ENCODE peak calls at places on chromosomes 11 and 22, in six cellular contexts. R is neuronal stem cell, E is GM23248, H is IMR-90, O is fibroblast of lung, T is K562. X is an unnamed sample. For H3K4me1 and H3K9me3, the result is how much of the 10 kb centered on the place peaks cover.

GRCh38 chr22:21055880-21056319 is 10.2 kb downstream of the LRRC74B start:
- DNase-seq in E (no peak), T (peak), O (no peak), H (no peak), R (no peak), X (peak)

GRCh38 chr11:2462986-2463765 is 18.4 kb downstream of the KCNQ1 start:
- DNase-seq in T (no peak), O (no peak), R (no peak), H (no peak), E (no peak), X (peak)

GRCh38 chr22:26466196-26466595 is 17.4 kb downstream of the HPS4 start:
- DNase-seq in R (no peak), H (no peak), O (no peak), E (peak), T (no peak), X (no peak)

GRCh38 chr11:20113147-20113435 is 47.2 kb downstream of the DBX1 start:
- DNase-seq in R (no peak), O (no peak), H (no peak), E (no peak), T (no peak), X (no peak)

GRCh38 chr22:44597616-44598015 is 99.6 kb upstream of the RTL6 start:
- DNase-seq in R (no peak), H (peak), O (no peak), E (peak), T (no peak), X (no peak)

GRCh38 chr22:24810043-24810749 is 4.2 kb downstream of the SGSM1 start:
- DNase-seq in E (peak), T (no peak), O (no peak), H (no peak), R (peak), X (peak)

GRCh38 chr11:62324738-62325556 is 12.3 kb upstream of the ASRGL1 start:
- DNase-seq in H (peak), T (peak), E (peak), O (peak), R (peak), X (peak)

GRCh38 chr11:102279641-102280170 is 37.6 kb upstream of the BIRC3 start:
- DNase-seq in R (no peak), H (peak), O (peak), T (no peak), E (peak), X (no peak)

GRCh38 chr11:61120865-61121831 is 18.9 kb downstream of the CD5 start:
- DNase-seq in R (no peak), E (peak), H (peak), T (no peak), O (peak), X (no peak)

GRCh38 chr11:103358251-103358650 is 249.0 kb downstream of the DYNC2H1 start:
- DNase-seq in E (no peak), O (peak), T (no peak), R (no peak), H (peak), X (no peak)

GRCh38 chr11:1163911-1164735 is 6.4 kb downstream of the MUC5AC start:
- DNase-seq in T (no peak), E (no peak), H (no peak), R (no peak), O (no peak), X (peak)

GRCh38 chr11:36149538-36150242 is 139.5 kb downstream of the COMMD9 start:
- DNase-seq in E (peak), T (peak), H (peak), O (peak), R (peak), X (peak)

GRCh38 chr11:36073411-36074203 is 129.7 kb downstream of the LDLRAD3 start:
- DNase-seq in E (peak), H (peak), R (no peak), T (no peak), O (peak), X (no peak)

GRCh38 chr11:73907191-73907590 is 30.4 kb downstream of the PAAF1 start:
- DNase-seq in T (peak), R (no peak), O (no peak), E (peak), H (peak), X (peak)

GRCh38 chr22:47034905-47035419 is 272.5 kb downstream of the TBC1D22A start:
- DNase-seq in H (no peak), T (no peak), E (no peak), R (no peak), O (no peak), X (no peak)

GRCh38 chr22:45096256-45096907 is 67.3 kb upstream of the NUP50 start:
- DNase-seq in O (peak), E (peak), H (peak), T (peak), R (peak), X (peak)

GRCh38 chr11:117226388-117227385 is 5.2 kb downstream of the PCSK7 start:
- DNase-seq in H (peak), O (peak), T (peak), E (peak), R (peak), X (peak)

GRCh38 chr11:64384039-64384737 is 25.2 kb downstream of the RPS6KA4 start:
- DNase-seq in H (no peak), E (no peak), R (no peak), T (no peak), O (no peak), X (no peak)

GRCh38 chr22:46604306-46604690 is 15.9 kb upstream of the GRAMD4 start:
- DNase-seq in T (peak), O (peak), R (no peak), E (no peak), H (peak), X (no peak)

GRCh38 chr11:35287491-35287890 is 131.9 kb downstream of the SLC1A2 start:
- DNase-seq in E (no peak), O (no peak), T (no peak), R (no peak), H (no peak), X (no peak)

GRCh38 chr11:109940816-109941215 is 152.4 kb upstream of the ZC3H12C start:
- DNase-seq in T (peak), H (peak), E (peak), O (peak), R (no peak), X (no peak)

GRCh38 chr11:14904745-14905103 is 12.7 kb upstream of the CYP2R1 start:
- DNase-seq in H (peak), O (peak), T (peak), R (no peak), E (peak), X (peak)

GRCh38 chr22:31253949-31254348 is 38.3 kb downstream of the PIK3IP1 start:
- DNase-seq in H (no peak), O (no peak), E (no peak), R (no peak), T (no peak), X (peak)
- H3K9ac ChIP-seq in H (no peak), O (no peak), E (no peak), R (no peak), T (no peak), X (no peak)

GRCh38 chr11:46346886-46347636 is at the start of gene DGKZ:
- DNase-seq in T (peak), R (peak), O (peak), H (peak), E (peak), X (peak)

GRCh38 chr11:46348566-46348981 is 1.3 kb downstream of the DGKZ start:
- DNase-seq in T (no peak), E (no peak), O (no peak), H (no peak), R (no peak), X (no peak)

GRCh38 chr11:46347637-46348311 is 511 bp downstream of the DGKZ start:
- DNase-seq in H (no peak), O (no peak), R (no peak), E (peak), T (peak), X (peak)

GRCh38 chr11:46350695-46351094 is 3.4 kb downstream of the DGKZ start:
- DNase-seq in E (no peak), O (no peak), R (no peak), T (no peak), H (no peak), X (no peak)

DNA sequence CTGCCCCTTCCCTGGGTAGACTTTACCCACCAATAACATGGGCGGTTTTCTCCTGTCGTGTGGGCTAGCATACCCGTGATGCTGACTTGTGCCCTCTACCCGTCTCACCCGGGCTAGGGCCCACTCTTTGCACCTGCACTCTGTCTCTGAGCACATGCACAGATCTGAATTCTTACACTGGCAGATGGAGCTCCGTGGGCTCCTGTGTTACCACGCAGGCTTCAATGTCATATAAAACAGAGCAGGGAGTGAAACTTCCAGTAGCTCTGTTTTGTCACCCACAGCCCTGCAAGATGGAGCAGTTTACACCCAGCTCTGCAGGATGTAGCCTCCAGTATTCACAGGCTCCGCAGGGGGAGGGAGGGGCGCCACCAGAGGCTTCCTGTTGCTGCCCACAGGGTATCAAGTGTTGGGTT is 1.7 kb downstream of the DGKZ start:
- DNase-seq in R (no peak), O (no peak), H (no peak), E (no peak), T (no peak), X (no peak)
- H3K4me1 ChIP-seq in R (under half), O (under half), H (under half), E (under half), T (half or more), X (under half)

GRCh38 chr11:100810666-100811065 is 123.6 kb downstream of the ARHGAP42 start:
- DNase-seq in O (no peak), H (no peak), T (no peak), E (no peak), R (no peak), X (no peak)

GRCh38 chr11:100808904-100809491 is 121.9 kb downstream of the ARHGAP42 start:
- DNase-seq in T (peak), O (peak), E (peak), H (peak), R (no peak), X (no peak)

GRCh38 chr11:100810146-100810545 is 123.1 kb downstream of the ARHGAP42 start:
- DNase-seq in E (peak), H (peak), R (no peak), T (no peak), O (peak), X (no peak)

GRCh38 chr11:100815787-100816330 is 128.8 kb downstream of the ARHGAP42 start:
- DNase-seq in T (no peak), R (no peak), O (no peak), E (no peak), H (no peak), X (no peak)

DNA sequence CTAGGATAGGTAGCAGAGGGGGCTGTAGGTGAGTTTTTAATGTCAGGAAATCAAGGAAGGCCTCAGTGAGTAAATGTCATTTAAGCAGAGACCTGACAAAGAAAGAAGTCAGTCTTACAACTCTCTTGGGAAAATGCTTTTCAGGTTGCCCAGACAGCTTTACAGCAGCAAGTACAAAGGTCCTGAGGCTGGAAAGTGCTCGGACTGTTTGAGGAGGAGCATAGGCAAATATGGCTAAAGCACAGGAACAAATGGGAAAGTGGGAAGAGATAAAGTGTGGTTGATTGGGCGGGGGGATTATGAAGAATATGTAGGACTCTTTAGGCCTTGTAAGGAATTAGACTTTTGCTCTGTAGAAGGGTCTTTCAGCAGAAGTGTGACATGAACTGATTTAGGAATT is 125.4 kb downstream of the ARHGAP42 start:
- DNase-seq in R (no peak), T (no peak), E (no peak), O (no peak), H (no peak), X (no peak)
- H3K9me3 ChIP-seq in R (under half), T (under half), E (under half), O (under half), H (under half), X (under half)

GRCh38 chr11:21656065-21656464 is 536.8 kb upstream of the ANO5 start:
- DNase-seq in T (no peak), R (no peak), O (no peak), H (no peak), E (no peak), X (no peak)

GRCh38 chr11:21654091-21654490 is 538.8 kb upstream of the ANO5 start:
- DNase-seq in E (no peak), H (no peak), R (peak), O (no peak), T (no peak), X (no peak)

GRCh38 chr11:21658654-21659193 is 534.2 kb upstream of the ANO5 start:
- DNase-seq in T (no peak), R (no peak), H (no peak), E (no peak), O (no peak), X (no peak)

DNA sequence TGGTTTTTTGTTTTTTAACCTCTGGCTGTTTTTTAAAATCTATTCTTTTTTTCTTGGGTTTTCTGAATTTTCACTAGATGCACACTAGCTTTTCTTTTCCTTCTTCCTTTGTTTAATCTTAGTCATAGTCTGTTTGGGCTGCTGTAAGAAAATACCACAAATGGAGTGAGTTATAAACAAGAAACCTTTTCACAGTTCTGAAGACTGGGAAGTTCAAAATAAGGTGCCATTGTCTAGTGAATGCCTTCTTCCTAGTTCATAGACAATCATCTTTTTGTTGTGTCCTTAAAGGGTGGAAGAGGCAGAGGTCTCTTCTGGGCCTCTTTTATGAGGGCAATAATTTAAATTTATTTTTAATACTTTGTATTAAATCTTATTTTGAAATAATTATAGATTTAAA is 532.9 kb upstream of the ANO5 start:
- DNase-seq in O (no peak), H (no peak), T (no peak), E (no peak), R (no peak), X (no peak)
- H3K9ac ChIP-seq in O (no peak), H (no peak), T (no peak), E (no peak), R (no peak), X (no peak)

DNA sequence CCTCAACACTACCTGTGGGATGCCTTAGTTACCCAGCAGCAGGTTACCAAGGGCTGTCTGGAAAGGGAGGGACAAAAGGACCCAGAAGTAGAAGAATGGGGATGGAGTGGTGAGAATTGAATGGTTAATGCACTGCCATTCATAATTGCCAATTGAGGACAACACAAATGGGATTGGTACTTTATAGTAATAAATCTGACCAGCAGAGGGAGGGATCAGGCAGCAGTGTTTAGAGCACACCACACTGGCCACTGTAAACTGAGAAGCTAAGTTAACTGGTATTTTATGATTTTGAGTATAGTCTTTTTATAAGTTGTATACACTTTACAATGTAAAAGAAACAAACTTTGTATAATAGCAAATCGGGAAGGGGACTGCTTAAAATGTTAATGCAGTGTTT is 10.7 kb downstream of the TBRG1 start:
- DNase-seq in R (no peak), E (peak), O (no peak), H (peak), T (peak), X (no peak)
- H3K4me1 ChIP-seq in R (under half), E (under half), O (under half), H (under half), T (under half), X (under half)

GRCh38 chr22:48557473-48557872 is 1270.2 kb downstream of the BRD1 start:
- DNase-seq in E (no peak), R (no peak), T (no peak), O (no peak), H (no peak), X (no peak)

GRCh38 chr22:48554893-48555552 is 1272.7 kb downstream of the BRD1 start:
- DNase-seq in O (no peak), R (no peak), H (no peak), T (no peak), E (no peak), X (peak)

GRCh38 chr22:48553694-48554308 is 1273.9 kb downstream of the BRD1 start:
- DNase-seq in T (no peak), H (no peak), R (no peak), E (no peak), O (no peak), X (no peak)

GRCh38 chr22:48556751-48557150 is 1270.9 kb downstream of the BRD1 start:
- DNase-seq in T (no peak), H (no peak), E (no peak), O (no peak), R (no peak), X (no peak)

DNA sequence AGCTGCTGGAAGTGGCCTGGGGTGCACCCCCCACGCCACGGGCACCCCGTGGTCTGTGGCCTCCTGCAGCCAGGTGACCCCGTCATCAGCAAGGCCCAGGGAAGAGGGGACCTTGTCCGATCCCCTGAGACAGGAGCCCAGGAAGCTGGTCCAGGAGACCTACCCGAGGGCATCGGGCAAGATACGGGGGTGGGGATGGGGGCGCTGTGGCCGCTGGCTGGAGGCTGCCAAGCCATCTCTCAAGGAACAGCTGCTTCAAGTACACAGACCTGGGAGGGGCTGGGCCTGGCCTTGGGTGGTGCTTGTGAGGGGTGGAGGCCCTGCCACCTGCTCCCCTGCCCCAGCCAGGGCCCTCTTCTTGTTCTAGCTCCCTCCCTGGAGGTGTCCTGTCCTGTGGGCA is 1272.1 kb downstream of the BRD1 start:
- DNase-seq in T (no peak), H (no peak), O (no peak), R (no peak), E (no peak), X (no peak)
- H3K9me3 ChIP-seq in T (under half), H (half or more), O (under half), R (under half), E (under half), X (under half)

DNA sequence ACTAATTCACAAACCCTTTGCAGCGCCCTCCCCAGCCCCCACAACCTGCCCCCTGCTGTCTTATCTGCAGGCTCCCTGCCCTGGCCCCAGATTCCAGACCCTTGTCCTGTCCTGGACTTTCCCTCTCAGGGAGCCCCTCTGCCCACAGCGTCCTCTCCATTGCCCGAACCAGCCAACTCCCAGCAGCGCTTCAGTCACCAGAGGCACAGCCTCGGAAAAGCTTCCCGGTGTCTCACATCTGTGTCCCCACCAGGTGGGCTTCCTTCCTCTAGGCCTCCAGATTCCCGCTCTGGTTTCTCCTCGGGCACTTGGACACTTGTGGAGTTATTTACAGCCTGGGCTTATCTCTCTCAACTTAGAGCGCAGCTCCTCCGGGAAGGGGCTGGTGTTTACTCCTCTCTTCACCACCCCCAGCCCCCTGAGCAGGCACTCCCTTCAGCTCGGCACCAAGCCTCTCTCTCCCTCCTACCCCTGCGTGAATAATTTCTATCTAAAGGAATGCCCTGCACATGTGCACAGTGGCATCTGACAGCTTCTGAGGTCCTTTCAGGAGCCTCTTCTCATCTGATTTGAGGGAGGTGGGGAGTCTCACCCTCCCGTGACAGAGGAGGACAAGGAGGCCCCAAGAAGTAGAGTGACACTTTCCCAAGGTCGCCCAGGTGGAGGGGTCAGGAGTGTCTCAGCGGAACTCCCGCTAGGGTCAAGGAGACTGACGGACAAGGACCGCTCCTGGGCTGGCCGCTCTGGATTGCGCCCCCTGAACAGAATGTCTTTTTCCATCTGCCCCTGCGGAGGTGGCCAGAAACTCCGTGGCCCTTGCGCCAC is 838 bp downstream of the WNT11 start:
- DNase-seq in O (no peak), H (no peak), R (no peak), T (no peak), E (no peak), X (peak)
- H3K9ac ChIP-seq in O (no peak), H (no peak), R (no peak), T (peak), E (no peak), X (no peak)

GRCh38 chr22:38501797-38502672 is 4.1 kb downstream of the DDX17 start:
- DNase-seq in E (no peak), O (no peak), T (no peak), R (no peak), H (no peak), X (no peak)

GRCh38 chr22:38506118-38506962 is at the start of gene DDX17:
- DNase-seq in R (peak), E (peak), O (peak), T (peak), H (peak), X (peak)

GRCh38 chr22:38505595-38506117 is 455 bp downstream of the DDX17 start:
- DNase-seq in E (peak), R (no peak), O (peak), H (peak), T (peak), X (no peak)

GRCh38 chr22:38504731-38505594 is 1.1 kb downstream of the DDX17 start:
- DNase-seq in E (peak), O (peak), H (peak), T (peak), R (peak), X (peak)

DNA sequence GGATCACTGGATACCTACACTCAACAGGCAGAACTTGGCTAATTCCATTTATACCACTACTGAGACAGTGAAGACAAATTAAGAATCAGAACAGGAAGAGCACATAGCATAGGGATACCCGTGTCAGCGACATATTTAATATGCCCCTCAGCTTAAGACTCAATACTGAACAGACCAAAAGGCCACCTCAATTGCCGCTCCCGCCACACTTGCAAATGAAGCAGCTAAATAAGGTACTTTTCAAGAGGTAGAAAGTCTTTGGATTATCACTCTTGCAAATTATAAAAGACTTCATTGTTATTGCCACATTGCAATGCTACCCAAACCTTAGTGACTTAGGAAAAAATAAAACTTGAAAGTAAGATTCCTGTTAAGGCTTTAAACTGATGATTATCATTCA is 3.1 kb downstream of the DDX17 start:
- DNase-seq in O (no peak), E (no peak), H (no peak), T (no peak), R (no peak), X (no peak)
- H3K4me1 ChIP-seq in O (under half), E (under half), H (under half), T (under half), R (under half), X (under half)